ENCODE peak calls at places on chromosomes 2 and 18, in four cellular contexts. One of them, this sample, is unnamed.

GRCh38 chr2:223357076-223357475 is 245.1 kb downstream of the SCG2 start:
- DNase-seq in tibial nerve: no peak
- DNase-seq in A549: no peak
- DNase-seq in sigmoid colon: no peak
- DNase-seq in this sample: no peak

GRCh38 chr18:8056723-8057122 is 489.6 kb downstream of the PTPRM start:
- DNase-seq in tibial nerve: no peak
- DNase-seq in A549: no peak
- DNase-seq in sigmoid colon: no peak
- DNase-seq in this sample: no peak

GRCh38 chr2:236944561-236944960 is 141.1 kb upstream of the COPS8 start:
- DNase-seq in tibial nerve: no peak
- DNase-seq in A549: no peak
- DNase-seq in sigmoid colon: peak
- DNase-seq in this sample: no peak

GRCh38 chr2:98514879-98515570 is 70.4 kb downstream of the INPP4A start:
- DNase-seq in tibial nerve: no peak
- DNase-seq in A549: no peak
- DNase-seq in sigmoid colon: peak
- DNase-seq in this sample: peak

GRCh38 chr18:26307161-26307773 is 81.0 kb downstream of the TAF4B start:
- DNase-seq in tibial nerve: peak
- DNase-seq in A549: peak
- DNase-seq in sigmoid colon: no peak
- DNase-seq in this sample: no peak

GRCh38 chr18:45671366-45671765 is 52.6 kb upstream of the SLC14A1 start:
- DNase-seq in tibial nerve: no peak
- DNase-seq in A549: no peak
- DNase-seq in sigmoid colon: no peak
- DNase-seq in this sample: no peak

GRCh38 chr18:3061581-3062416 is 48.9 kb upstream of the LPIN2 start:
- DNase-seq in tibial nerve: no peak
- DNase-seq in A549: no peak
- DNase-seq in sigmoid colon: no peak
- DNase-seq in this sample: no peak

GRCh38 chr2:96882230-96882629 is 12.3 kb upstream of the SEMA4C start:
- DNase-seq in tibial nerve: no peak
- DNase-seq in A549: no peak
- DNase-seq in sigmoid colon: no peak
- DNase-seq in this sample: no peak

GRCh38 chr2:201707753-201708152 is 9.3 kb upstream of the MPP4 start:
- DNase-seq in tibial nerve: no peak
- DNase-seq in A549: no peak
- DNase-seq in sigmoid colon: no peak
- DNase-seq in this sample: no peak

GRCh38 chr2:36663851-36664715 is 32.4 kb upstream of the VIT start:
- DNase-seq in tibial nerve: peak
- DNase-seq in A549: peak
- DNase-seq in sigmoid colon: no peak
- DNase-seq in this sample: no peak

GRCh38 chr2:54386993-54387590 is 69.0 kb upstream of the SPTBN1 start:
- DNase-seq in tibial nerve: peak
- DNase-seq in A549: no peak
- DNase-seq in sigmoid colon: peak
- DNase-seq in this sample: peak

GRCh38 chr2:234863043-234863934 is 88.5 kb upstream of the SH3BP4 start:
- DNase-seq in tibial nerve: peak
- DNase-seq in A549: peak
- DNase-seq in sigmoid colon: peak
- DNase-seq in this sample: peak

GRCh38 chr2:52335727-52336126 is 1303.8 kb upstream of the NRXN1 start:
- DNase-seq in tibial nerve: no peak
- DNase-seq in A549: no peak
- DNase-seq in sigmoid colon: no peak
- DNase-seq in this sample: no peak
- TF ChIP-seq EP300 in tibial nerve: no peak
- TF ChIP-seq EP300 in A549: no peak
- TF ChIP-seq EP300 in sigmoid colon: no peak
- TF ChIP-seq EP300 in this sample: no peak

GRCh38 chr2:949384-949893 is 1.2 kb upstream of the SNTG2 start:
- DNase-seq in tibial nerve: peak
- DNase-seq in A549: no peak
- DNase-seq in sigmoid colon: no peak
- DNase-seq in this sample: no peak
- H3K4me3 ChIP-seq in tibial nerve: peak
- H3K4me3 ChIP-seq in A549: no peak
- H3K4me3 ChIP-seq in sigmoid colon: peak
- H3K4me3 ChIP-seq in this sample: peak

GRCh38 chr2:153589586-153589985 is 111.0 kb upstream of the RPRM start:
- DNase-seq in tibial nerve: no peak
- DNase-seq in A549: no peak
- DNase-seq in sigmoid colon: no peak
- DNase-seq in this sample: no peak
- TF ChIP-seq EP300 in tibial nerve: no peak
- TF ChIP-seq EP300 in A549: no peak
- TF ChIP-seq EP300 in sigmoid colon: no peak
- TF ChIP-seq EP300 in this sample: no peak

GRCh38 chr2:241036397-241036963 is 38.1 kb downstream of the SNED1 start:
- DNase-seq in tibial nerve: no peak
- DNase-seq in A549: no peak
- DNase-seq in sigmoid colon: peak
- DNase-seq in this sample: no peak

GRCh38 chr2:241037498-241037897 is 39.1 kb downstream of the SNED1 start:
- DNase-seq in tibial nerve: no peak
- DNase-seq in A549: no peak
- DNase-seq in sigmoid colon: no peak
- DNase-seq in this sample: no peak

GRCh38 chr2:241038374-241039180 is 40.2 kb downstream of the SNED1 start:
- DNase-seq in tibial nerve: no peak
- DNase-seq in A549: no peak
- DNase-seq in sigmoid colon: peak
- DNase-seq in this sample: no peak

GRCh38 chr2:241035818-241036396 is 37.5 kb downstream of the SNED1 start:
- DNase-seq in tibial nerve: no peak
- DNase-seq in A549: no peak
- DNase-seq in sigmoid colon: no peak
- DNase-seq in this sample: no peak

GRCh38 chr2:241036964-241037421 is 38.6 kb downstream of the SNED1 start:
- DNase-seq in tibial nerve: no peak
- DNase-seq in A549: no peak
- DNase-seq in sigmoid colon: peak
- DNase-seq in this sample: no peak
- H3K4me3 ChIP-seq in tibial nerve: no peak
- H3K4me3 ChIP-seq in A549: no peak
- H3K4me3 ChIP-seq in sigmoid colon: peak
- H3K4me3 ChIP-seq in this sample: no peak